ENCODE peak calls at places on chromosomes 12 and 14, in four cellular contexts. H is SJSA1; A is naive thymus-derived CD4-positive, alpha-beta T cell; C is suprapubic skin. P is an unnamed sample. For H3K4me1, the result is how much of the 10 kb centered on the place peaks cover.

GRCh38 chr12:69553626-69554248 is 31.5 kb upstream of the CCT2 start:
- DNase-seq in H (no peak), A (no peak), C (no peak), P (peak)

GRCh38 chr12:105485321-105485910 is 154.9 kb downstream of the C12orf75 start:
- DNase-seq in H (peak), A (no peak), C (no peak), P (peak)

GRCh38 chr12:27866382-27867101 is 86.5 kb upstream of the MANSC4 start:
- DNase-seq in H (no peak), A (no peak), C (no peak), P (peak)

GRCh38 chr14:77653473-77653872 is 37.0 kb upstream of the SPTLC2 start:
- DNase-seq in H (peak), A (no peak), C (no peak), P (no peak)

GRCh38 chr12:46472893-46473633 is 100.5 kb upstream of the SLC38A2 start:
- DNase-seq in H (no peak), A (no peak), C (no peak), P (peak)

GRCh38 chr12:118237053-118237665 is 101.2 kb downstream of the PEBP1 start:
- DNase-seq in H (no peak), A (no peak), C (no peak), P (no peak)

GRCh38 chr14:74231784-74232183 is 7.5 kb upstream of the VSX2 start:
- DNase-seq in H (no peak), A (no peak), C (no peak), P (no peak)

GRCh38 chr14:91727121-91727520 is 4.8 kb downstream of the CATSPERB start:
- DNase-seq in H (no peak), A (no peak), C (no peak), P (peak)

GRCh38 chr14:22796087-22796707 is 19.0 kb downstream of the SLC7A7 start:
- DNase-seq in H (no peak), A (no peak), C (no peak), P (peak)

GRCh38 chr12:96187675-96188355 is 6.4 kb upstream of the ELK3 start:
- DNase-seq in H (no peak), A (no peak), C (no peak), P (no peak)

GRCh38 chr12:68746572-68747180 is 700 bp downstream of the SLC35E3 start:
- DNase-seq in H (peak), A (peak), C (peak), P (peak)

GRCh38 chr12:481422-481821 is 21.7 kb downstream of the B4GALNT3 start:
- DNase-seq in H (no peak), A (no peak), C (no peak), P (no peak)

GRCh38 chr14:63893701-63894458 is 41.1 kb downstream of the SYNE2 start:
- DNase-seq in H (no peak), A (no peak), C (no peak), P (no peak)

GRCh38 chr12:94372379-94372930 is 87.2 kb downstream of the CEP83 start:
- DNase-seq in H (no peak), A (no peak), C (no peak), P (no peak)

GRCh38 chr12:131386781-131387180 is 324.1 kb upstream of the SFSWAP start:
- DNase-seq in H (no peak), A (no peak), C (no peak), P (no peak)
- H3K27ac ChIP-seq in H (no peak), A (no peak), C (no peak), P (no peak)

GRCh38 chr12:2125651-2126050 is 72.9 kb downstream of the CACNA1C start:
- DNase-seq in H (no peak), A (no peak), C (no peak), P (no peak)
- H3K4me1 ChIP-seq in H (under half), A (under half), C (under half), P (under half)

GRCh38 chr12:51973560-51973959 is 22.1 kb downstream of the ACVR1B start:
- DNase-seq in H (no peak), A (no peak), C (no peak), P (no peak)
- H3K27ac ChIP-seq in H (no peak), A (peak), C (no peak), P (no peak)

GRCh38 chr14:105061428-105062047 is 3.7 kb downstream of the GPR132 start:
- DNase-seq in H (no peak), A (peak), C (peak), P (no peak)
- H3K4me1 ChIP-seq in H (under half), A (half or more), C (under half), P (under half)

GRCh38 chr14:60721331-60722162 is 2.6 kb downstream of the SIX4 start:
- DNase-seq in H (peak), A (no peak), C (peak), P (peak)

GRCh38 chr14:60720962-60721330 is 3.2 kb downstream of the SIX4 start:
- DNase-seq in H (no peak), A (no peak), C (no peak), P (no peak)

GRCh38 chr14:60722836-60723217 is 1.3 kb downstream of the SIX4 start:
- DNase-seq in H (no peak), A (no peak), C (no peak), P (no peak)

GRCh38 chr14:60723218-60724079 is 702 bp downstream of the SIX4 start:
- DNase-seq in H (peak), A (no peak), C (peak), P (peak)

DNA sequence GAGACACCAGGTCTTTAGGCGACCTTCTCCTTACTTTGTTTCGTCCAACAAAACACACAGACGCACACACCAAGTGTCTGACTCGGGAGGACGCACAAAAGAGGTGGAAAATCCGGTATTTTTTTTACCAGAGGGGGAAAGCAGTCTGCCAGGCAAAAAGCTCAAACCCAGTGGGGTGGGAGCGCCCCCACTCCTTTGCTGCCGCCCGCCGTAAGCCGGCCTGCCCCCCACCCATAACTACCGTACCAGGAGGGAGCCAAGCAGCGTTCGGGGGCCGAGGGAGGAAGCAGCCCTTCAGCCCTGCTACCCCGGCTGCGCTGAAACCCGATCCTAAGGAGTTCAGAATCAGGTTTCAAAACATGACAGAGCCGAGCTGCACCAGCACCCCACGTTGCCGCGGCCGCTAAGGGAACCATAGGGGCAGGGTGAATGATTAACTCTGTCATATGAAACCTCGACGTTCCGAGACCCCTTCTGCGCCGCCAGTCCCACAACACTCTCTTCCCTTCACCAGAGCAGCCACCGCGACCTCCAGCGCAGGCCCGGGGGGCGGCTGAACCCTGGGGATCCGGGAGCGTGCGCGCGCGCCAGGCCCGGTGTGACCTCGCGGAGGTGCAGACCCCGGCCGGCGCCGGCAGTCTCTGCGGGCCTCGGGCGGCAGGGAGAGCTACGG is 1.9 kb downstream of the SIX4 start:
- DNase-seq in H (peak), A (no peak), C (no peak), P (peak)
- H3K27ac ChIP-seq in H (no peak), A (no peak), C (no peak), P (peak)

GRCh38 chr12:43226151-43226550 is 325.9 kb downstream of the ADAMTS20 start:
- DNase-seq in H (no peak), A (no peak), C (no peak), P (no peak)
- H3K4me1 ChIP-seq in H (under half), A (under half), C (under half), P (under half)

DNA sequence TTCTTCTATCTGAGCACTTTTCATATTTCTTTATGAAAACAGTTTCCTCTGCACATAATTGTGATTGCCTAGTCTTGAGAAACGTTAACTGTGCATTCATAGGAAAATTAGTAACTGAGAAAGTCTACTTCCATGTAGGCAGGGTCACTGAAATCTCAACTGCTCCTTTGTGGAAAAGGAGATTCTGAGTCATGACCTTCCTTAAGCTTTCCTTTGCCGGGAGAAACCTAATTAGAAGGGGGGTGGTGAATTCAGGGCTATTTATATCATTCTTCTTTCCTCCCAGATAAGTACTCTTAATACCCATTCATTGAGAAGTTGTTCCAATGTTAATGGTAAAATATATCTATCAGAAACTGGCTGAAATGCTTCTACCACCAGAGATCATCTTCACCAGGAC is 751.0 kb upstream of the TMEM132C start:
- DNase-seq in H (no peak), A (no peak), C (no peak), P (peak)
- H3K27ac ChIP-seq in H (peak), A (no peak), C (no peak), P (peak)

DNA sequence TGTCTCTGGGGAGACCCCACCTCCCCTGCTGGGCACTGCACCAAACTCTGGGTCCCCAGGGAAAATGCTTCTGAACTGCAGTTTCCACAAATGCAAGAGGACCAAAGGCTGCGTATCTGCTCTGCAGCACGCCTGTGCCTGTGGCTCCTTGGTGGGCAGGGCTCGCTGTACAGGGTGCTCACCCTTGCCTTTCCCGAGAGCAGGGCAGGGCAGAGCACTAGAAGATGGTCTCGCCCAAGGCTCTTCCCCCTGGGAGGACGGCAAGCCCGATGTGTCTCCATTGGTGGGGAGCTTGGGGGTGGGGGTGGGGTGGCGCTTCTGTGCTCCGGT is 175.3 kb upstream of the RTL1 start:
- DNase-seq in H (no peak), A (no peak), C (no peak), P (no peak)
- H3K4me1 ChIP-seq in H (under half), A (under half), C (under half), P (under half)

DNA sequence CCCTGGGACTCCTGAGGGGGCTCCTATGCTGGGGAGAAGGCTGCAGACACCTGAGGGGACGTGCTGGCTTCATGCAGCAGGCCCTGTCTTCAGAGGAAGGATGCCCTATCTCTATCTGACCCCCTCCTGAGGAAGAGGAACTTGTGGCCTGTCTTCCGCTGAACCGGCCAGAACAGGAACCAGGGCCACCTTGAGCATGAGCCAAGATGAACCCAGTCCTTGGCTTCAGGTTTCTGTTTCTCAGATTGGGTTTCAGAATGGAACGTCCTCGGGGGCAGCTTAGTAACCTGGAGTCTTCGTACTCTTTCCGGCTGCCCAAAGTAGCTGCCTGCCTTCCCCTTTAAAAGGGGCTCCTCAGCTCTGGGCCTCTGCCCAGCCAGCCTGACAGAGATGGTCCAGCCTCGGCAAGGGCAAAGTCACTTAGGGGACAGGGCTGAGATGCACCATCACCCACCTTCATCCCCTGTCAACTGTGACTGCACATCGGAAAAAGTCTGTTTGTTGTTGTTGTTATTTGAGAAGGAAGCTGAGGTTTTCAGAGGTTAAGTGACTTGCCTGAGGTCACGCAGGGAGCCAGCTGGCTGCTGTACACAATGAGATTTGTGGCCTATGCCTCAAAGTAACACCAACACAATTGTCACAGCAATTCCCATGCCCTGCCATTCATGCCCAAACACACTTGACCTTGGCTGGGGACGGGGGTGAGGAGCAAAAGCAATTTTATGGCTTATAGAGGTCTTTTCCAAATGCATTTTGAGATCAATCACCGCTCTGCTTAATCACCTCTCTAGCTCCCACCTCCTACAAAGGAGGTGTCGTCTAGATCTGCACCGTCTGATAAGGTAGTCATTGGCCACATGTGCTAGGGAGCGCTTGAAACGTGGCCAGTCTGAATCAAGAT is 13.4 kb downstream of the ASB2 start:
- DNase-seq in H (no peak), A (no peak), C (no peak), P (no peak)
- H3K27ac ChIP-seq in H (no peak), A (no peak), C (no peak), P (no peak)

GRCh38 chr12:132550014-132550802 is 60.2 kb downstream of the LRCOL1 start:
- DNase-seq in H (no peak), A (no peak), C (no peak), P (no peak)
- H3K4me1 ChIP-seq in H (under half), A (under half), C (under half), P (under half)